ENCODE peak calls at places on chromosomes 12 and 14, in four cellular contexts. One of them, this sample, is unnamed.
A peak's percentile ranks its signal among the peaks of the same experiment; 100 is the strongest.

GRCh38 chr14:23577710-23578392 is 739 bp downstream of the JPH4 start:
- DNase-seq in activated T-cell treated with anti-CD3 and anti-CD28 coated beads, Interleukin-2, amount 50 U/mL, for 72 hours: no peak
- DNase-seq in heart right ventricle: no peak
- DNase-seq in stomach: peak; percentile 11
- DNase-seq in this sample: no peak

GRCh38 chr12:126742326-126742725 is 1524.6 kb upstream of the TMEM132C start:
- DNase-seq in activated T-cell treated with anti-CD3 and anti-CD28 coated beads, Interleukin-2, amount 50 U/mL, for 72 hours: no peak
- DNase-seq in stomach: no peak
- DNase-seq in heart right ventricle: no peak
- DNase-seq in this sample: no peak

GRCh38 chr14:98886982-98887381 is 385.0 kb downstream of the BCL11B start:
- DNase-seq in activated T-cell treated with anti-CD3 and anti-CD28 coated beads, Interleukin-2, amount 50 U/mL, for 72 hours: no peak
- DNase-seq in stomach: no peak
- DNase-seq in heart right ventricle: no peak
- DNase-seq in this sample: no peak

GRCh38 chr12:90682398-90682797 is 272.6 kb downstream of the CCER1 start:
- DNase-seq in stomach: no peak
- DNase-seq in heart right ventricle: no peak
- DNase-seq in activated T-cell treated with anti-CD3 and anti-CD28 coated beads, Interleukin-2, amount 50 U/mL, for 72 hours: no peak
- DNase-seq in this sample: no peak

GRCh38 chr12:569803-570236 is 93.4 kb downstream of the NINJ2 start:
- DNase-seq in heart right ventricle: peak; percentile 91
- DNase-seq in stomach: peak; percentile 90
- DNase-seq in activated T-cell treated with anti-CD3 and anti-CD28 coated beads, Interleukin-2, amount 50 U/mL, for 72 hours: peak; percentile 91
- DNase-seq in this sample: peak; percentile 90

GRCh38 chr12:3332190-3332589 is 158.8 kb upstream of the PRMT8 start:
- DNase-seq in heart right ventricle: no peak
- DNase-seq in stomach: no peak
- DNase-seq in activated T-cell treated with anti-CD3 and anti-CD28 coated beads, Interleukin-2, amount 50 U/mL, for 72 hours: no peak
- DNase-seq in this sample: no peak

GRCh38 chr14:66330916-66331315 is 155.3 kb upstream of the CCDC196 start:
- DNase-seq in activated T-cell treated with anti-CD3 and anti-CD28 coated beads, Interleukin-2, amount 50 U/mL, for 72 hours: no peak
- DNase-seq in stomach: no peak
- DNase-seq in heart right ventricle: no peak
- DNase-seq in this sample: no peak

GRCh38 chr12:113852273-113852672 is 113.9 kb downstream of the RBM19 start:
- DNase-seq in heart right ventricle: no peak
- DNase-seq in activated T-cell treated with anti-CD3 and anti-CD28 coated beads, Interleukin-2, amount 50 U/mL, for 72 hours: no peak
- DNase-seq in stomach: no peak
- DNase-seq in this sample: no peak

GRCh38 chr14:106556665-106557289 is 1030.4 kb downstream of the TMEM121 start:
- DNase-seq in heart right ventricle: peak; percentile 32
- DNase-seq in activated T-cell treated with anti-CD3 and anti-CD28 coated beads, Interleukin-2, amount 50 U/mL, for 72 hours: peak; percentile 82
- DNase-seq in stomach: peak; percentile 60
- DNase-seq in this sample: no peak

GRCh38 chr12:108046633-108047032 is 82.5 kb upstream of the WSCD2 start:
- DNase-seq in stomach: no peak
- DNase-seq in heart right ventricle: no peak
- DNase-seq in activated T-cell treated with anti-CD3 and anti-CD28 coated beads, Interleukin-2, amount 50 U/mL, for 72 hours: no peak
- DNase-seq in this sample: no peak

GRCh38 chr14:48914921-48915320 is 671.3 kb downstream of the RPS29 start:
- DNase-seq in stomach: no peak
- DNase-seq in heart right ventricle: no peak
- DNase-seq in activated T-cell treated with anti-CD3 and anti-CD28 coated beads, Interleukin-2, amount 50 U/mL, for 72 hours: no peak
- DNase-seq in this sample: no peak

GRCh38 chr14:77128414-77128891 is 13.1 kb downstream of the ZDHHC22 start:
- DNase-seq in heart right ventricle: no peak
- DNase-seq in stomach: no peak
- DNase-seq in activated T-cell treated with anti-CD3 and anti-CD28 coated beads, Interleukin-2, amount 50 U/mL, for 72 hours: no peak
- DNase-seq in this sample: no peak

GRCh38 chr14:104665092-104665662 is 24.2 kb upstream of the INF2 start:
- DNase-seq in heart right ventricle: no peak
- DNase-seq in stomach: no peak
- DNase-seq in activated T-cell treated with anti-CD3 and anti-CD28 coated beads, Interleukin-2, amount 50 U/mL, for 72 hours: no peak
- DNase-seq in this sample: no peak

GRCh38 chr14:94001501-94002396 is 4.6 kb downstream of the CCDC197 start:
- DNase-seq in heart right ventricle: peak; percentile 38
- DNase-seq in stomach: peak; percentile 55
- DNase-seq in activated T-cell treated with anti-CD3 and anti-CD28 coated beads, Interleukin-2, amount 50 U/mL, for 72 hours: peak; percentile 55
- DNase-seq in this sample: peak; percentile 66

GRCh38 chr12:108207791-108208730 is 79.0 kb downstream of the WSCD2 start:
- DNase-seq in heart right ventricle: no peak
- DNase-seq in stomach: no peak
- DNase-seq in activated T-cell treated with anti-CD3 and anti-CD28 coated beads, Interleukin-2, amount 50 U/mL, for 72 hours: no peak
- DNase-seq in this sample: no peak

GRCh38 chr12:108640802-108641445 is 7.2 kb upstream of the SELPLG start:
- DNase-seq in heart right ventricle: no peak
- DNase-seq in stomach: peak; percentile 51
- DNase-seq in activated T-cell treated with anti-CD3 and anti-CD28 coated beads, Interleukin-2, amount 50 U/mL, for 72 hours: no peak
- DNase-seq in this sample: no peak

GRCh38 chr14:102833341-102833740 is 56.1 kb downstream of the TRAF3 start:
- DNase-seq in activated T-cell treated with anti-CD3 and anti-CD28 coated beads, Interleukin-2, amount 50 U/mL, for 72 hours: no peak
- DNase-seq in stomach: no peak
- DNase-seq in heart right ventricle: no peak
- DNase-seq in this sample: no peak